ENCODE peak calls at places on chromosomes 1 and 21, in five cellular contexts. Y is heart left ventricle, Q is IMR-90, S is ovary, T is tibial nerve. I is an unnamed sample.

GRCh38 chr1:29736582-29737188 is 500.4 kb downstream of the PTPRU start:
- DNase-seq in Y (no peak), Q (peak; percentile 60), S (no peak), T (peak; percentile 48), I (no peak)

GRCh38 chr21:25273945-25274344 is 333.3 kb downstream of the MRPL39 start:
- DNase-seq in Y (no peak), Q (no peak), S (no peak), T (no peak), I (no peak)

GRCh38 chr1:12345350-12346217 is 115.8 kb downstream of the VPS13D start:
- DNase-seq in Y (no peak), Q (no peak), S (no peak), T (no peak), I (no peak)

GRCh38 chr1:3623441-3624150 is 1.2 kb upstream of the TPRG1L start:
- DNase-seq in Y (no peak), Q (no peak), S (no peak), T (no peak), I (no peak)

GRCh38 chr1:13878001-13878400 is 178.0 kb downstream of the PRDM2 start:
- DNase-seq in Y (no peak), Q (no peak), S (no peak), T (no peak), I (no peak)

GRCh38 chr1:222798111-222798510 is 16.7 kb upstream of the DISP1 start:
- DNase-seq in Y (no peak), Q (peak; percentile 79), S (no peak), T (no peak), I (no peak)

GRCh38 chr1:2311184-2312032 is 79.9 kb downstream of the MORN1 start:
- DNase-seq in Y (no peak), Q (peak; percentile 58), S (peak; percentile 71), T (no peak), I (no peak)

GRCh38 chr1:240878631-240879030 is 266.7 kb upstream of the GREM2 start:
- DNase-seq in Y (no peak), Q (no peak), S (no peak), T (no peak), I (no peak)

GRCh38 chr1:15168479-15168878 is 14.9 kb downstream of the TMEM51 start:
- DNase-seq in Y (no peak), Q (peak; percentile 99), S (no peak), T (no peak), I (peak; percentile 82)

GRCh38 chr21:39006653-39007417 is 176.4 kb downstream of the PSMG1 start:
- DNase-seq in Y (peak; percentile 85), Q (no peak), S (peak; percentile 76), T (peak; percentile 52), I (no peak)

GRCh38 chr1:22351757-22352080 is 99.9 kb upstream of the ZBTB40 start:
- DNase-seq in Y (no peak), Q (no peak), S (no peak), T (no peak), I (no peak)

GRCh38 chr1:86758570-86758969 is 54.2 kb downstream of the SH3GLB1 start:
- DNase-seq in Y (no peak), Q (no peak), S (no peak), T (no peak), I (no peak)

GRCh38 chr1:43258370-43258769 is 11.4 kb upstream of the TMEM125 start:
- DNase-seq in Y (no peak), Q (no peak), S (no peak), T (no peak), I (no peak)

GRCh38 chr1:13725714-13726175 is 25.8 kb downstream of the PRDM2 start:
- DNase-seq in Y (no peak), Q (peak; percentile 25), S (no peak), T (no peak), I (no peak)

GRCh38 chr1:182392045-182393028 is 747 bp upstream of the GLUL start:
- DNase-seq in Y (peak; percentile 66), Q (peak; percentile 9), S (no peak), T (peak; percentile 23), I (no peak)

GRCh38 chr1:210764536-210764935 is 369.4 kb downstream of the KCNH1 start:
- DNase-seq in Y (no peak), Q (no peak), S (no peak), T (no peak), I (no peak)

GRCh38 chr1:147721711-147722110 is 38.7 kb downstream of the GJA5 start:
- DNase-seq in Y (no peak), Q (no peak), S (no peak), T (no peak), I (no peak)

GRCh38 chr21:28160378-28160777 is 832.3 kb downstream of the LTN1 start:
- DNase-seq in Y (no peak), Q (no peak), S (no peak), T (no peak), I (no peak)

GRCh38 chr1:244436336-244437102 is 15.2 kb downstream of the ADSS2 start:
- DNase-seq in Y (no peak), Q (peak; percentile 80), S (no peak), T (no peak), I (no peak)

GRCh38 chr1:219446288-219446687 is 166.6 kb downstream of the ZC3H11B start:
- DNase-seq in Y (no peak), Q (no peak), S (no peak), T (no peak), I (no peak)

GRCh38 chr1:79161077-79161476 is 154.5 kb upstream of the ADGRL4 start:
- DNase-seq in Y (no peak), Q (peak; percentile 79), S (no peak), T (no peak), I (no peak)

GRCh38 chr1:198588845-198589244 is 48.4 kb upstream of the ATP6V1G3 start:
- DNase-seq in Y (no peak), Q (no peak), S (no peak), T (no peak), I (no peak)

GRCh38 chr1:24850353-24850905 is 79.6 kb downstream of the RUNX3 start:
- DNase-seq in Y (no peak), Q (peak; percentile 55), S (no peak), T (no peak), I (no peak)

GRCh38 chr1:117188268-117189108 is 22.2 kb downstream of the VTCN1 start:
- DNase-seq in Y (no peak), Q (peak; percentile 25), S (no peak), T (no peak), I (no peak)

GRCh38 chr1:40633563-40634376 is 31.7 kb downstream of the RIMS3 start:
- DNase-seq in Y (peak; percentile 34), Q (no peak), S (peak; percentile 83), T (peak; percentile 10), I (no peak)

GRCh38 chr1:108064255-108064654 is 99.3 kb upstream of the VAV3 start:
- DNase-seq in Y (no peak), Q (no peak), S (no peak), T (no peak), I (no peak)

GRCh38 chr1:7561331-7561921 is 209.7 kb upstream of the VAMP3 start:
- DNase-seq in Y (peak; percentile 22), Q (peak; percentile 25), S (no peak), T (no peak), I (no peak)

GRCh38 chr1:57019240-57019805 is 53.5 kb upstream of the C8B start:
- DNase-seq in Y (no peak), Q (no peak), S (no peak), T (no peak), I (no peak)

GRCh38 chr1:6459850-6460265 is 6.1 kb downstream of the TNFRSF25 start:
- DNase-seq in Y (no peak), Q (no peak), S (no peak), T (no peak), I (no peak)

GRCh38 chr1:113943028-113943811 is 14.1 kb downstream of the HIPK1 start:
- DNase-seq in Y (no peak), Q (peak; percentile 16), S (no peak), T (no peak), I (no peak)

GRCh38 chr1:162633327-162633762 is 1.1 kb downstream of the DDR2 start:
- DNase-seq in Y (no peak), Q (peak; percentile 59), S (peak; percentile 42), T (no peak), I (no peak)

GRCh38 chr1:109280768-109281356 is 2.1 kb downstream of the PSRC1 start:
- DNase-seq in Y (no peak), Q (no peak), S (no peak), T (no peak), I (no peak)

GRCh38 chr1:42165511-42166210 is 1.1 kb upstream of the GUCA2A start:
- DNase-seq in Y (peak; percentile 79), Q (peak; percentile 31), S (no peak), T (no peak), I (no peak)

GRCh38 chr1:93437976-93438605 is 9.8 kb upstream of the FNBP1L start:
- DNase-seq in Y (no peak), Q (peak; percentile 65), S (no peak), T (no peak), I (no peak)

GRCh38 chr1:37653906-37654305 is 19.2 kb upstream of the RSPO1 start:
- DNase-seq in Y (no peak), Q (no peak), S (no peak), T (no peak), I (no peak)

GRCh38 chr1:54290443-54291184 is 90.6 kb downstream of the MRPL37 start:
- DNase-seq in Y (no peak), Q (peak; percentile 59), S (no peak), T (no peak), I (no peak)
- H3K4me1 ChIP-seq in Y (peaks cover 29% of the 10 kb centered on the region), Q (peaks cover 39% of the 10 kb centered on the region), S (peaks cover 69% of the 10 kb centered on the region), T (peaks cover 100% of the 10 kb centered on the region), I (peaks cover 3% of the 10 kb centered on the region)

DNA sequence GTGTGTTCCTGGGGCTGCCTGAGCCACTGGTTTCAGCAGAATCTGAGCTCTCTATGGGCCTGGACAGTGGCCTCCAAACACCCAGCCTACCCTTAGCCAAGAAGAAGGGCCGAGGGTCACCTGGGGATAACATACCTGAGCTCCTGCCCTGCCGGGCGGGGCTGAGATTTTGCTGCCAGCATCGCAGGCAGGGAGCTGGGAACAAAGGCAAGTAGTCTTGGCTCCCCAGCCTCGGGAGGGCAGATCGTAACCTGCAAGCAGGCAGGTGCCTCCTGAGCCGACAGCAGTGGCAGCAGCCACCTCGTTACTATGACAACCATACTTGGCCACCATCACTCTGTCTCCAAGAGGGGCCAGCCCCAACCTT is 54.7 kb downstream of the TOMM20 start:
- DNase-seq in Y (no peak), Q (no peak), S (no peak), T (no peak), I (no peak)
- H3K4me3 ChIP-seq in Y (no peak overlapping the region), Q (no peak overlapping the region), S (no peak overlapping the region), T (no peak overlapping the region), I (no peak overlapping the region)

DNA sequence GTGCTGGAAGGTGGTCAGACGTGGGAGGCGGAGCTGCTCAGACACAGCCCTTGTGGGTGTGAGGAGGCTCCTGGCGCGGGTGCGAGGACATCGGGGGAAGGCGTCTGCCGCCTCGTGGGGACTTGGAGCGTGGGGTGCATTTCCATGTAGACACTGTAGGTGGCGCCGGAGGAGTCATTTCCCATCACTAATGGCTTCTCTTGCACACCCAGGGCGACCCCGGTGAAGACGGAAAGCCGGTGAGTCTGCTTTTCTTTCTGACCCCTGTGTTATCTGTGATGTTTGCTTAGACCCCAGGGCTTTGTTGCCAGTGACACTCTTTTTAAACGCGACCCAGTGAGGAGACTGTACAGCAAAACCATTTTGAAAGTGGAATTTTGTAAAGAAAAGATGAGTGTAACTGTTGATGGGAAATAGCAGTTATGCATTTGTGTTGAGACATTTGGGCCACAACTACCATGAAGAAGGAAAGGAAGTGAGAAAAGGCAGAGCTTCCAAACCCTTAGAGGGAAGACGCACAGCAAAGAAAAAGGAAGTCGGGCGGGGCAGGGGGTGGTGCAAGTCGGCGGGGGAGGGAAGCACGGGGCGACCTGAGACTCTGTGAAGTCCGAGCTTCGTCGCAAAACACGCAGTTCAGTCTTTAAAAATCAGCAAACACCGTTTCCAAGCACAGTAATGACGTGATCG is 64.0 kb downstream of the SLC19A1 start:
- DNase-seq in Y (peak; percentile 72), Q (peak; percentile 49), S (no peak), T (peak; percentile 69), I (no peak)
- H3K4me1 ChIP-seq in Y (peaks cover 5% of the 10 kb centered on the region), Q (peaks cover 10% of the 10 kb centered on the region), S (peaks cover 2% of the 10 kb centered on the region), T (peaks cover 16% of the 10 kb centered on the region), I (no peaks in the 10 kb centered on the region)

GRCh38 chr1:39572379-39573096 is 4.1 kb downstream of the PABPC4 start:
- DNase-seq in Y (no peak), Q (no peak), S (no peak), T (no peak), I (no peak)
- H3K4me3 ChIP-seq in Y (no peak overlapping the region), Q (no peak overlapping the region), S (no peak overlapping the region), T (no peak overlapping the region), I (no peak overlapping the region)